ENCODE peak calls at places on chromosomes 12 and 14, in nine cellular contexts. E is CD14-positive monocyte; P is AG09319; A is K562; X is NB4; F is WTC11; J is stomach; I is upper lobe of right lung; D is CD8-positive, alpha-beta T cell. T is an unnamed sample.

GRCh38 chr14:69999246-69999645 is 120.0 kb downstream of the SMOC1 start:
- DNase-seq in E (no peak), P (no peak), A (no peak), X (no peak), F (no peak), J (peak), I (no peak), D (no peak), T (no peak)

GRCh38 chr12:104498211-104498801 is 41.6 kb downstream of the CHST11 start:
- DNase-seq in E (no peak), P (no peak), A (no peak), X (peak), F (no peak), J (no peak), I (no peak), D (no peak), T (no peak)

GRCh38 chr12:99043319-99043914 is 398.3 kb downstream of the APAF1 start:
- DNase-seq in E (peak), P (peak), A (peak), X (peak), F (peak), J (peak), I (peak), D (peak), T (peak)

GRCh38 chr14:71163842-71164500 is 256.7 kb downstream of the PCNX1 start:
- DNase-seq in E (no peak), P (no peak), A (no peak), X (no peak), F (no peak), J (no peak), I (no peak), D (no peak), T (no peak)

GRCh38 chr12:20188930-20189653 is 179.2 kb upstream of the PDE3A start:
- DNase-seq in E (no peak), P (no peak), A (no peak), X (no peak), F (no peak), J (no peak), I (no peak), D (no peak), T (no peak)

GRCh38 chr12:32988982-32989381 is 92.4 kb upstream of the PKP2 start:
- DNase-seq in E (no peak), P (no peak), A (no peak), X (no peak), F (no peak), J (no peak), I (no peak), D (no peak), T (no peak)

GRCh38 chr14:29805415-29806123 is 122.1 kb downstream of the PRKD1 start:
- DNase-seq in E (no peak), P (peak), A (peak), X (peak), F (no peak), J (peak), I (peak), D (no peak), T (no peak)

GRCh38 chr14:22524784-22525161 is 64.3 kb downstream of the DAD1 start:
- DNase-seq in E (no peak), P (no peak), A (no peak), X (no peak), F (no peak), J (no peak), I (no peak), D (no peak), T (no peak)

GRCh38 chr14:53955671-53956426 is 776 bp downstream of the BMP4 start:
- DNase-seq in E (no peak), P (no peak), A (no peak), X (no peak), F (peak), J (peak), I (peak), D (no peak), T (peak)

GRCh38 chr12:30978639-30979038 is 52.1 kb downstream of the TSPAN11 start:
- DNase-seq in E (no peak), P (no peak), A (no peak), X (no peak), F (no peak), J (no peak), I (no peak), D (no peak), T (no peak)

GRCh38 chr12:55716582-55717396 is 943 bp downstream of the BLOC1S1 start:
- DNase-seq in E (no peak), P (no peak), A (peak), X (peak), F (no peak), J (no peak), I (no peak), D (no peak), T (no peak)

GRCh38 chr14:77040995-77041744 is 12.7 kb upstream of the IRF2BPL start:
- DNase-seq in E (no peak), P (no peak), A (no peak), X (peak), F (no peak), J (no peak), I (no peak), D (no peak), T (no peak)

GRCh38 chr12:81797100-81797499 is 38.0 kb upstream of the PPFIA2 start:
- DNase-seq in E (no peak), P (no peak), A (no peak), X (peak), F (no peak), J (no peak), I (no peak), D (no peak), T (no peak)

DNA sequence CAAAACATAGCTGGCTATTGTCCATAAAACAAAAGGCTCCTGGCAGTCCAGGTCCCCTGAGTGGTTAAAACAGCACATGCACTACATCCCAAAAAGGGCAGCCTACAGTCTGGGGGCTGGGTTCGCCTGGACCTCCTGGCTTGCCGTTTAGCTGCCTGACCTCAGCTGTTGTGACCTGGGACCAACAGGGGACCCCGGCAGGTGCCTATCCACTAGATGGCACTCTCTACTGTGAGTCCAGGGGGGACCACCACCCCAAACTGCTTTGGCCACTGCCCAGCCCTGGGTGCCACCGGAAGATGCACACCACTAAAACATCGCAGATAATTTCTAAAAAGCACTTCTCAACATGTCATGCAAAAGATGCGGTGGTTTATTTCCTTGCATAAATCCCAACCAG is 2.9 kb upstream of the RTL1 start:
- DNase-seq in E (no peak), P (no peak), A (peak), X (peak), F (peak), J (no peak), I (no peak), D (no peak), T (peak)
- TF ChIP-seq CTCF in E (no peak), P (peak), A (peak), X (peak), F (peak), J (no peak), I (no peak), D (no peak), T (peak)

DNA sequence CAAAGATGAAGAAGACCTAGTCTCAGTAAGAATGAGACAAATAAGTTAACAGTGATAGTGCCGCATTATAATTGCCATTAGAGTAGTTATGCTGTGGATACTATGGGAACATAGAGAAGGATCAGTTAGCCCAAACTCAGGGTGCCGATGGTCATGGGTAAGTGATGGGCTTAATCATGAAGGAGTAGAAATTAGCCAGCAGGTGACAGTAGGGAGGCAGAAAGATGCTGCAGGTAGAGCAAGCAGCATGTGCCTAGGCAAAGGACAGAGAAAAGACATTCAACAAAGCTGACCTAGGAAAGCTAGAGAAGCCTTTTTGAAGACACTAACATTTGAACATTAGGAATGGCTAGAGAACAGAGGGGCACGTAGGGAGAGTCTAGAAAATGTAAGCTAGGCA is 30.6 kb upstream of the PTPRQ start:
- DNase-seq in E (no peak), P (no peak), A (no peak), X (no peak), F (no peak), J (no peak), I (no peak), D (no peak), T (no peak)
- TF ChIP-seq CTCF in E (no peak), P (no peak), A (no peak), X (no peak), F (no peak), J (no peak), I (no peak), D (no peak), T (no peak)

DNA sequence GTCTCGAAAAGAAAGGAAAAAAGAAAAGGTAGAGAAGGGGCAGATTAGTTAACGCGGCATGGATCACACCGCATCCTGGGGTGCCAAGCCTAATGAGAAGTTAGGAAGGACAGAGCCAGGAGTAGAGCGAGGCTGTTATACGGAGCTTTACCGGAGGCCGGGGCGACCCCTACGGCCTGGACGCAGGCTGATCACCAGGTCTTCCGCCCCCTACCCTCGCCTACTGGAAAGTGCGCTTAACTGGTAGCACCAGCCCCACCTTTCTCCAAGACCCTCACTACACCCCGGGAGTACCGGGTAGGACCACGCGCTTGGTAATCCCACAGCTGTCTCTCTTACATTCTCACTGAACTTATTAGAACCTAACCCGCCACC is 33.8 kb downstream of the WBP11 start:
- DNase-seq in E (no peak), P (no peak), A (no peak), X (no peak), F (peak), J (peak), I (peak), D (no peak), T (peak)
- TF ChIP-seq CTCF in E (no peak), P (no peak), A (no peak), X (no peak), F (no peak), J (no peak), I (no peak), D (no peak), T (no peak)

DNA sequence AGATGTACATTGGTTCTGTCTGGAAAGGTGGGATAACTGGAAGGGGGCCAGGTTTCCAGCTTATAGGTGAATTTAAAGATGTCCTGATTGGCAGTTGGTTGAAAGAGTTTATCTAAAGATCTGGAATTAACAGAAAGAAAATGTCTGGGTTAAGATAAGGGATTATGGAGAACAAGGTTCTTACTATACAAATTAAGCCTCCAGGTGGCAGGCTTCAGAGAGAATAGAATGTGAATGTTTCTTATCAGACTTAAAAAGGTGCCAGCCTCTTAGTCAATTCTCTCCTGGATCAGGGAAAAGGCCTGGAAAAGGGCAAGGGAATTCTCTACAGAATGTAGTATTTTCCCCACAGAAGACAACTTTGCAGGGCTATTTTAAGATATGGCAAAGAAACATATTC is 53.1 kb downstream of the CNTN1 start:
- DNase-seq in E (no peak), P (no peak), A (no peak), X (no peak), F (no peak), J (no peak), I (no peak), D (no peak), T (no peak)
- TF ChIP-seq CTCF in E (no peak), P (no peak), A (no peak), X (no peak), F (no peak), J (no peak), I (no peak), D (no peak), T (peak)

GRCh38 chr12:69972136-69972535 is 147.1 kb downstream of the MYRFL start:
- DNase-seq in E (no peak), P (no peak), A (no peak), X (no peak), F (no peak), J (no peak), I (no peak), D (no peak), T (no peak)
- TF ChIP-seq CTCF in E (no peak), P (no peak), A (no peak), X (no peak), F (no peak), J (no peak), I (no peak), D (no peak), T (no peak)

GRCh38 chr14:93115069-93115919 is 431 bp downstream of the ITPK1 start:
- DNase-seq in E (peak), P (peak), A (peak), X (peak), F (peak), J (peak), I (peak), D (peak), T (peak)

GRCh38 chr14:93115920-93116675 is at the start of gene ITPK1:
- DNase-seq in E (no peak), P (no peak), A (peak), X (peak), F (peak), J (peak), I (peak), D (peak), T (peak)

GRCh38 chr14:93114068-93114710 is 1.5 kb downstream of the ITPK1 start:
- DNase-seq in E (no peak), P (no peak), A (no peak), X (peak), F (no peak), J (no peak), I (no peak), D (no peak), T (no peak)

GRCh38 chr14:93113678-93114067 is 2.1 kb downstream of the ITPK1 start:
- DNase-seq in E (no peak), P (no peak), A (no peak), X (no peak), F (peak), J (no peak), I (no peak), D (no peak), T (no peak)

DNA sequence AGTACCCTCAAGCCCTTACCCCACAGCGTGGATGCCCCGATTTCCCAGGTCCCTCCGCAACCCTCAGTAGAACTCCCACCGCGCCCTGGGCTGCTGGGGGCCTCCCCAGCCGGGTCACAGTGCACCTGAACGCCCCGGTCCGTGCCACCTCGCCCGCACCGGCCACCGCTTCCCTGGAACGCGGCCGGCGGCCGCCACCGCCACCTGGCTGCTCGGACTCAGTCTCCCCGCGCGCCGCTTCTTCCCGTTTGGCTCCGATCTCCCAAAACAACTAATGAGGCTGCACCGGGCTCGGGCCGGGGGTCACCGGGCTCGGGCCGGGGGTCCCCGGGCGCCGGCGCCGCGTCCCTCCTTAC is 1.0 kb downstream of the ITPK1 start:
- DNase-seq in E (no peak), P (no peak), A (no peak), X (no peak), F (peak), J (peak), I (no peak), D (no peak), T (peak)
- TF ChIP-seq CTCF in E (no peak), P (no peak), A (no peak), X (no peak), F (no peak), J (no peak), I (peak), D (no peak), T (no peak)

T was measured in endothelial cell.